ENCODE peak calls at places on chromosomes 12 and 14, in five cellular contexts. W, D, J, K and V are unnamed samples.

GRCh38 chr12:66692170-66692569 is 13.3 kb upstream of the GRIP1 start:
- ATAC-seq in W (peak), D (no peak), J (peak), K (no peak), V (no peak)

GRCh38 chr12:68119724-68120211 is 39.8 kb downstream of the IFNG start:
- ATAC-seq in W (peak), D (no peak), J (no peak), K (peak), V (peak)

GRCh38 chr14:76773188-76773885 is 12.1 kb downstream of the VASH1 start:
- ATAC-seq in W (peak), D (peak), J (no peak), K (peak), V (peak)

GRCh38 chr12:2035421-2036080 is 17.2 kb upstream of the CACNA1C start:
- ATAC-seq in W (peak), D (peak), J (no peak), K (peak), V (peak)

GRCh38 chr14:37087520-37087919 is 84.9 kb downstream of the SLC25A21 start:
- ATAC-seq in W (no peak), D (no peak), J (no peak), K (no peak), V (no peak)

GRCh38 chr14:70670992-70671651 is 29.4 kb downstream of the TTC9 start:
- ATAC-seq in W (no peak), D (no peak), J (no peak), K (no peak), V (no peak)

GRCh38 chr14:38290601-38291190 is 34.8 kb upstream of the CLEC14A start:
- ATAC-seq in W (no peak), D (peak), J (no peak), K (no peak), V (no peak)

GRCh38 chr12:22692964-22693555 is 68.1 kb downstream of the ETNK1 start:
- ATAC-seq in W (no peak), D (peak), J (no peak), K (no peak), V (no peak)

GRCh38 chr12:98594050-98594853 is 766 bp downstream of the SLC25A3 start:
- ATAC-seq in W (peak), D (peak), J (no peak), K (no peak), V (peak)

GRCh38 chr12:108679282-108679681 is 45.6 kb upstream of the SELPLG start:
- ATAC-seq in W (no peak), D (no peak), J (no peak), K (no peak), V (no peak)

GRCh38 chr12:49332441-49332861 is 4.5 kb downstream of the C1QL4 start:
- ATAC-seq in W (no peak), D (no peak), J (no peak), K (no peak), V (no peak)

GRCh38 chr12:76024942-76025600 is 6.5 kb downstream of the PHLDA1 start:
- ATAC-seq in W (no peak), D (no peak), J (no peak), K (no peak), V (no peak)